ENCODE peak calls at places on chromosome 14, in six cellular contexts. P, F, Y, J, U and H are unnamed samples.

GRCh38 chr14:105315211-105315721 is 718 bp downstream of the PACS2 start:
- DNase-seq in U (no peak), J (no peak), P (peak), Y (peak), F (peak), H (peak)

GRCh38 chr14:30440986-30441385 is 118.0 kb upstream of the G2E3 start:
- DNase-seq in J (no peak), P (no peak), Y (no peak), U (no peak), F (no peak), H (no peak)

GRCh38 chr14:61607570-61608244 is 87.6 kb upstream of the HIF1A start:
- DNase-seq in Y (no peak), U (no peak), F (no peak), P (no peak), J (no peak), H (no peak)

GRCh38 chr14:47435331-47435965 is 240.0 kb downstream of the MDGA2 start:
- DNase-seq in U (no peak), Y (no peak), P (no peak), J (no peak), F (no peak), H (no peak)

GRCh38 chr14:65495196-65495595 is 82.7 kb downstream of the FUT8 start:
- DNase-seq in P (peak), J (peak), F (no peak), U (no peak), Y (no peak), H (no peak)

GRCh38 chr14:52153939-52154338 is 85.1 kb upstream of the NID2 start:
- DNase-seq in U (no peak), J (no peak), F (no peak), Y (no peak), P (no peak), H (no peak)

GRCh38 chr14:48748151-48748550 is 838.0 kb downstream of the RPS29 start:
- DNase-seq in P (no peak), J (no peak), Y (no peak), U (no peak), F (no peak), H (no peak)

GRCh38 chr14:29236848-29237247 is 470.3 kb downstream of the FOXG1 start:
- DNase-seq in F (no peak), P (no peak), J (peak), Y (no peak), U (no peak), H (no peak)

GRCh38 chr14:53748691-53749090 is 207.9 kb downstream of the BMP4 start:
- DNase-seq in U (no peak), F (no peak), J (no peak), Y (no peak), P (no peak), H (no peak)

GRCh38 chr14:53174918-53175317 is 21.8 kb upstream of the DDHD1 start:
- DNase-seq in J (no peak), U (no peak), F (no peak), P (no peak), Y (no peak), H (no peak)

GRCh38 chr14:104075530-104076151 is 9.9 kb upstream of the ASPG start:
- DNase-seq in J (no peak), U (no peak), F (no peak), Y (no peak), P (no peak), H (peak)

GRCh38 chr14:98138666-98139065 is 1133.3 kb downstream of the BCL11B start:
- DNase-seq in P (peak), Y (no peak), U (no peak), J (peak), F (no peak), H (no peak)

GRCh38 chr14:97218713-97219355 is 421.7 kb downstream of the VRK1 start:
- DNase-seq in Y (no peak), U (no peak), J (peak), P (no peak), F (no peak), H (no peak)

GRCh38 chr14:88559852-88560251 is 3.0 kb upstream of the ZC3H14 start:
- DNase-seq in F (no peak), U (no peak), J (peak), P (no peak), Y (no peak), H (no peak)

GRCh38 chr14:52307870-52308269 is 6.2 kb upstream of the PTGER2 start:
- DNase-seq in Y (no peak), J (peak), F (no peak), P (no peak), U (no peak), H (no peak)

GRCh38 chr14:89384023-89384422 is 33.0 kb downstream of the FOXN3 start:
- DNase-seq in F (peak), P (no peak), J (no peak), Y (no peak), U (no peak), H (no peak)

GRCh38 chr14:74425525-74426201 is 347 bp downstream of the SYNDIG1L start:
- DNase-seq in U (no peak), Y (no peak), J (no peak), P (no peak), F (peak), H (no peak)

GRCh38 chr14:73712540-73713141 is 1.5 kb downstream of the PNMA1 start:
- DNase-seq in J (peak), P (peak), F (no peak), Y (no peak), U (no peak), H (no peak)

GRCh38 chr14:63343878-63344277 is 25.1 kb upstream of the GPHB5 start:
- DNase-seq in F (no peak), U (no peak), P (peak), Y (no peak), J (peak), H (no peak)

GRCh38 chr14:71400821-71401447 is 493.7 kb downstream of the PCNX1 start:
- DNase-seq in F (no peak), J (peak), Y (no peak), U (no peak), P (no peak), H (no peak)

GRCh38 chr14:84087986-84088531 is 1441.9 kb upstream of the FLRT2 start:
- DNase-seq in U (no peak), J (peak), P (no peak), F (no peak), Y (no peak), H (no peak)

GRCh38 chr14:60651936-60652673 is 2.8 kb upstream of the SIX1 start:
- DNase-seq in P (no peak), J (no peak), Y (no peak), F (no peak), U (no peak), H (no peak)

GRCh38 chr14:54483848-54484247 is 4.9 kb downstream of the GMFB start:
- DNase-seq in U (no peak), Y (no peak), J (no peak), P (no peak), F (no peak), H (no peak)

GRCh38 chr14:63563370-63564026 is 20.3 kb upstream of the PPP2R5E start:
- DNase-seq in Y (no peak), J (peak), U (no peak), P (peak), F (no peak), H (no peak)

GRCh38 chr14:55914771-55915170 is 203.4 kb upstream of the PELI2 start:
- DNase-seq in Y (no peak), U (no peak), P (no peak), J (peak), F (no peak), H (no peak)

GRCh38 chr14:67820428-67820881 is 876 bp downstream of the RAD51B start:
- DNase-seq in Y (no peak), F (no peak), J (no peak), U (no peak), P (peak), H (no peak)

GRCh38 chr14:24325963-24326362 is 8.9 kb downstream of the ADCY4 start:
- DNase-seq in U (no peak), F (no peak), P (no peak), Y (no peak), J (no peak), H (no peak)

GRCh38 chr14:89186850-89187376 is 230.1 kb downstream of the FOXN3 start:
- DNase-seq in F (peak), U (no peak), Y (no peak), P (no peak), J (no peak), H (no peak)

GRCh38 chr14:52044791-52045522 is 23.9 kb downstream of the NID2 start:
- DNase-seq in J (peak), U (no peak), Y (no peak), F (no peak), P (peak), H (no peak)

GRCh38 chr14:60215127-60215444 is 33.9 kb upstream of the PPM1A start:
- DNase-seq in J (no peak), Y (no peak), F (no peak), U (no peak), P (no peak), H (no peak)

GRCh38 chr14:29376251-29376650 is 551.4 kb downstream of the PRKD1 start:
- DNase-seq in Y (no peak), F (no peak), U (no peak), P (no peak), J (no peak), H (no peak)

GRCh38 chr14:94161087-94161486 is 13.0 kb upstream of the PPP4R4 start:
- DNase-seq in J (no peak), F (no peak), P (no peak), Y (no peak), U (no peak), H (no peak)

GRCh38 chr14:36503771-36504741 is 16.0 kb downstream of the NKX2-1 start:
- DNase-seq in P (no peak), F (no peak), Y (no peak), J (no peak), U (no peak), H (no peak)

GRCh38 chr14:74271365-74271764 is 31.4 kb downstream of the ABCD4 start:
- DNase-seq in J (no peak), Y (no peak), U (no peak), P (no peak), F (no peak), H (no peak)

GRCh38 chr14:29810657-29811056 is 117.0 kb downstream of the PRKD1 start:
- DNase-seq in U (no peak), J (no peak), P (no peak), F (no peak), Y (no peak), H (no peak)

GRCh38 chr14:77053046-77053841 is 24.7 kb upstream of the IRF2BPL start:
- DNase-seq in Y (peak), J (peak), F (peak), P (no peak), U (no peak), H (peak)
- TF ChIP-seq CTCF in Y (peak), J (peak), F (peak), P (peak), U (peak), H (peak)

GRCh38 chr14:83071888-83072501 is 1538.3 kb upstream of the SEL1L start:
- DNase-seq in J (no peak), F (no peak), P (peak), U (no peak), Y (no peak), H (no peak)
- TF ChIP-seq CTCF in J (peak), F (no peak), P (peak), U (no peak), Y (no peak), H (peak)

GRCh38 chr14:102696332-102696731 is 80.9 kb upstream of the TRAF3 start:
- DNase-seq in U (no peak), J (no peak), F (no peak), Y (no peak), P (no peak), H (no peak)
- TF ChIP-seq CTCF in U (no peak), J (no peak), F (no peak), Y (no peak), P (no peak), H (no peak)

DNA sequence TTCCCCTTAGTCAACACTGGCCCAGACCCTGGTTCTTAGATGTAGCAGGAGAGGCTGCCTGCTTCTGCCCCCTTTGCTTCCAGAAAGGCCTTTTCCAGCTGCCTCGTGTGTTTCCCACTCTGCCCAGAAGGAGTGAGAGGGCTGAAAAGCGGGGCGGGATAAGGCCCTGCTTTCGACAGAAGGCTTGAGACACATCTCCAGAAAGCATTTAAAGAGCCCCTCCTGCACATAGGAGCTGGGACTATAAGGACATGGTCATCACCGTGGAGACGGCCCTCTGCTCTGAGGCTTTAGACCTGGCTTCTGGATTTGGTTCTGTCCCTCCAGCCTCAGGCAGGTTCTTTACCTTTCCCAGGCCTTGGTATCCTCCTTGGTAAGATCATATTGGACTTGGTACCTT is 11.9 kb downstream of the CALM1 start:
- DNase-seq in F (no peak), P (no peak), U (no peak), Y (no peak), J (peak), H (no peak)
- TF ChIP-seq CTCF in F (no peak), P (no peak), U (no peak), Y (no peak), J (no peak), H (no peak)